ENCODE peak calls at places on chromosomes 1 and 21, in four cellular contexts. A is HepG2, V is left ventricle myocardium inferior, P is stomach. G is an unnamed sample.

GRCh38 chr1:20709868-20710267 is 7.9 kb downstream of the KIF17 start:
- DNase-seq in A (no peak), V (no peak), P (no peak), G (no peak)

GRCh38 chr1:46173361-46173856 is 1.5 kb upstream of the TSPAN1 start:
- DNase-seq in A (no peak), V (no peak), P (no peak), G (peak)

GRCh38 chr1:185284533-185285244 is 32.4 kb downstream of the IVNS1ABP start:
- DNase-seq in A (no peak), V (no peak), P (no peak), G (no peak)

GRCh38 chr1:15850450-15851079 is 3.1 kb downstream of the SPEN start:
- DNase-seq in A (peak), V (no peak), P (no peak), G (no peak)

GRCh38 chr1:11013160-11013531 is 692 bp downstream of the TARDBP start:
- DNase-seq in A (peak), V (no peak), P (no peak), G (no peak)

GRCh38 chr1:78225153-78225552 is 179.4 kb downstream of the GIPC2 start:
- DNase-seq in A (no peak), V (no peak), P (no peak), G (no peak)

GRCh38 chr21:44575307-44576024 is 1.9 kb downstream of the KRTAP10-4 start:
- DNase-seq in A (no peak), V (no peak), P (no peak), G (no peak)

GRCh38 chr1:226967665-226968064 is 27.6 kb downstream of the COQ8A start:
- DNase-seq in A (no peak), V (no peak), P (no peak), G (no peak)

GRCh38 chr1:241917487-241917886 is 40.1 kb upstream of the BECN2 start:
- DNase-seq in A (no peak), V (no peak), P (no peak), G (no peak)

GRCh38 chr1:208868554-208868953 is 624.4 kb upstream of the PLXNA2 start:
- DNase-seq in A (no peak), V (no peak), P (no peak), G (no peak)

GRCh38 chr1:41917835-41918449 is 780 bp downstream of the HIVEP3 start:
- DNase-seq in A (no peak), V (peak), P (peak), G (peak)

GRCh38 chr1:17437260-17438175 is 2.0 kb downstream of the RCC2 start:
- DNase-seq in A (no peak), V (peak), P (peak), G (peak)

GRCh38 chr1:88729297-88729696 is 45.2 kb downstream of the PKN2 start:
- DNase-seq in A (no peak), V (no peak), P (no peak), G (no peak)

GRCh38 chr1:109896681-109897080 is 14.0 kb upstream of the CSF1 start:
- DNase-seq in A (peak), V (no peak), P (no peak), G (no peak)

GRCh38 chr1:220552672-220553258 is 24.8 kb downstream of the MARK1 start:
- DNase-seq in A (no peak), V (no peak), P (no peak), G (no peak)

GRCh38 chr1:224828691-224829090 is 100.8 kb upstream of the DNAH14 start:
- DNase-seq in A (no peak), V (no peak), P (no peak), G (no peak)

GRCh38 chr1:3049164-3049563 is 19.8 kb upstream of the PRDM16 start:
- DNase-seq in A (no peak), V (no peak), P (no peak), G (no peak)

GRCh38 chr1:209993061-209993830 is 55.2 kb downstream of the SYT14 start:
- DNase-seq in A (no peak), V (no peak), P (no peak), G (no peak)

GRCh38 chr1:155076371-155076770 is 2.3 kb upstream of the EFNA3 start:
- DNase-seq in A (no peak), V (no peak), P (no peak), G (no peak)

GRCh38 chr21:37804001-37804400 is 112.3 kb downstream of the KCNJ6 start:
- DNase-seq in A (no peak), V (no peak), P (no peak), G (no peak)

GRCh38 chr1:235679005-235679404 is 29.4 kb upstream of the GNG4 start:
- DNase-seq in A (peak), V (no peak), P (no peak), G (no peak)

GRCh38 chr1:1982379-1983232 is 21.0 kb downstream of the CFAP74 start:
- DNase-seq in A (no peak), V (no peak), P (no peak), G (no peak)

GRCh38 chr1:224080082-224080774 is 33.7 kb upstream of the FBXO28 start:
- DNase-seq in A (no peak), V (no peak), P (no peak), G (no peak)

GRCh38 chr1:71785470-71785869 is 496.9 kb downstream of the NEGR1 start:
- DNase-seq in A (no peak), V (no peak), P (no peak), G (peak)

GRCh38 chr21:45874716-45875415 is 106.7 kb upstream of the COL6A1 start:
- DNase-seq in A (peak), V (no peak), P (peak), G (no peak)

GRCh38 chr21:32585042-32585710 is at the start of gene TCP10L:
- DNase-seq in A (no peak), V (no peak), P (no peak), G (no peak)

GRCh38 chr1:211680752-211681327 is 5.4 kb upstream of the NEK2 start:
- DNase-seq in A (peak), V (peak), P (peak), G (peak)

GRCh38 chr1:211675230-211676105 is at the start of gene NEK2:
- DNase-seq in A (peak), V (peak), P (peak), G (peak)

GRCh38 chr1:211677659-211678058 is 2.2 kb upstream of the NEK2 start:
- DNase-seq in A (no peak), V (no peak), P (no peak), G (no peak)

GRCh38 chr1:211676106-211676583 is 724 bp upstream of the NEK2 start:
- DNase-seq in A (no peak), V (no peak), P (no peak), G (no peak)
- H3K27ac ChIP-seq in A (peak), V (no peak), P (peak), G (no peak)

DNA sequence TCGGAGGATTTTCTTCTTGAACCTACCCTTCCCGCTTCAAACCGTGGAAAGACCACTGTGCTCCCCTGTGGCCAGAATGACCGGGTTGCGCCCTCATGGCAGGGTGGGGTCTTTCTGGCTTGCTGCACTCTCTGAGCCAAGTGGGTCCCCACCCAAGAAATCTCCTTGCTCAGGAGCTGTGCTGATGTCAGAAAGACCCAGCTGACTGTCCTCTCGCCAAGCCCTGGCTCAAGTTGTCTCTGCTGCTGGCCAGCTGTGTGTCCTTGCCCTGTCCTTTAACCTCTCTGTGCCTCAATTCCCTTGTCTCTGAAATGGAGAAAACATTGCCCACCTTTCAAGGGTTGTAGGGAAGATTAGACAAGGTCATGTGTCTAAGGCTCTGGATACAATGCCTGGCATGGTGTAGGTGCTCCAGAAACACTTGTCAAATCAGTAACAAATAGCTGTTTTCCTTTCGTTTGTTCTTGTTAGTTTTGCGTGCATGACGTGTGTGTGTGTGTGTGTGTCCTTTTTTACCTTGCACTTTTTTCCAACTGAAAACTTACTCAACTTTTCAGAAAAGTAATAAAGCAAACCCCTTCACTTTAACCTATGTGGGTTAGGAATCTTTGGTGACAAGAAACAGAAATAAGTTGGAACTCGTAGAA is 41.1 kb upstream of the RPL11 start:
- DNase-seq in A (no peak), V (peak), P (no peak), G (no peak)
- H3K27ac ChIP-seq in A (no peak), V (peak), P (no peak), G (no peak)

GRCh38 chr1:13590486-13590885 is 6.9 kb downstream of the PDPN start:
- DNase-seq in A (no peak), V (no peak), P (no peak), G (no peak)

GRCh38 chr1:13589403-13589802 is 5.8 kb downstream of the PDPN start:
- DNase-seq in A (no peak), V (no peak), P (no peak), G (no peak)

GRCh38 chr1:13588946-13589345 is 5.3 kb downstream of the PDPN start:
- DNase-seq in A (no peak), V (no peak), P (no peak), G (no peak)

GRCh38 chr1:13597166-13597565 is 13.5 kb downstream of the PDPN start:
- DNase-seq in A (no peak), V (no peak), P (no peak), G (no peak)

GRCh38 chr1:13593511-13594131 is 10.0 kb downstream of the PDPN start:
- DNase-seq in A (no peak), V (peak), P (peak), G (no peak)
- H3K27ac ChIP-seq in A (no peak), V (peak), P (peak), G (no peak)

DNA sequence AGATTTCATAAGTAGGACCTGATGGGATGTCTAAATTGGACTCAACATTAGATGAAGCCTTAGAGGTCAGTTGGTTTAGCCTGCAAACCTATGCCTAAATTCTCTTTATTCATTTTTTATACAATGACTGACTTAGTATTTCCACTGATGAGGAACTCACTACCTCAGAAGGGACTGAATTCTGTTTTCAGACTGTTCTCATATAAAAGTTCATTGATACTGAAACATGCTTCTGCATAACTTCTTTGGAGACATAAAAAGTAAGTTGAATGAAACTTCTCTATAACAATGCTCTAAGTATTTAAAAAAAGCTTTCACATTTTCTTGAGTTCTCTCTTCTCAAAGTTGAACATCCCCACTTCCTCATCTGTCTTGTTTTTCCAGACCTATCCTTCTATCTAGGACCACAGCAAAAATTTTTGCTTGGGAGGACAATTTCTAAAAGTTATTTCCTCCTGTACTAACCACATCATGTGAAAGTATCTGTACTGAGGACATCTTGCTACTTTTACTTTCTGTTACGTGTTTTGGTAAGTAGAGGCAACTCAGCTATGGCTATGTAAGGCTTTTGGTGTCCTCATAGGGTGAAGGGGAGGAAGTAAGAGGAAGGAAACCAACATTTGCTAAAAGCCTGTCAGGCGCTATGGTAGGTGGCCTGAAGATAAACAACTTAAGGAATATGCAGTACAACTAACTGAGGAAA is 64.1 kb downstream of the USP24 start:
- DNase-seq in A (no peak), V (no peak), P (no peak), G (no peak)
- H3K27ac ChIP-seq in A (no peak), V (peak), P (peak), G (no peak)

GRCh38 chr1:965526-966134 is 652 bp upstream of the PLEKHN1 start:
- DNase-seq in A (no peak), V (no peak), P (no peak), G (no peak)
- H3K27ac ChIP-seq in A (no peak), V (no peak), P (peak), G (no peak)